ENCODE peak calls at places on chromosomes 13 and 19, in five cellular contexts. T, B, P, H and E are unnamed samples.

GRCh38 chr13:28636677-28637317 is 22.1 kb upstream of the POMP start:
- DNase-seq in P (peak; percentile 77), B (peak; percentile 52), T (peak; percentile 65), H (peak; percentile 65), E (peak; percentile 69)

GRCh38 chr19:28882818-28883217 is 330.1 kb downstream of the UQCRFS1 start:
- DNase-seq in P (peak; percentile 9), H (no peak), T (no peak), B (no peak), E (no peak)

GRCh38 chr13:93079294-93079693 is 147.3 kb upstream of the GPC6 start:
- DNase-seq in P (no peak), T (no peak), B (no peak), H (no peak), E (no peak)

GRCh38 chr13:36850790-36851438 is 31.9 kb downstream of the RFXAP start:
- DNase-seq in H (peak; percentile 19), B (no peak), P (peak; percentile 41), T (no peak), E (no peak)

GRCh38 chr13:45007225-45007624 is 17.9 kb downstream of the GPALPP1 start:
- DNase-seq in B (no peak), T (no peak), H (no peak), P (no peak), E (no peak)

GRCh38 chr13:74573654-74574053 is 439.4 kb upstream of the KLF12 start:
- DNase-seq in H (no peak), T (no peak), B (no peak), P (peak; percentile 28), E (no peak)

GRCh38 chr19:53130506-53130905 is 2.2 kb downstream of the ZNF415 start:
- DNase-seq in P (peak; percentile 49), B (no peak), T (no peak), H (no peak), E (no peak)

GRCh38 chr13:77980592-77980991 is 62.0 kb upstream of the EDNRB start:
- DNase-seq in T (no peak), B (no peak), P (peak; percentile 4), H (no peak), E (no peak)

GRCh38 chr13:99435116-99435515 is 66.2 kb upstream of the TM9SF2 start:
- DNase-seq in H (no peak), P (no peak), T (no peak), B (no peak), E (no peak)

GRCh38 chr13:44108345-44108858 is 228.7 kb downstream of the LACC1 start:
- DNase-seq in H (peak; percentile 84), T (no peak), P (no peak), B (no peak), E (peak; percentile 99)

GRCh38 chr13:44044544-44045178 is 165.0 kb downstream of the LACC1 start:
- DNase-seq in H (no peak), T (no peak), B (no peak), P (no peak), E (no peak)

GRCh38 chr19:17784201-17785008 is 10.5 kb upstream of the B3GNT3 start:
- DNase-seq in B (no peak), T (peak; percentile 72), H (peak; percentile 76), P (peak; percentile 59), E (peak; percentile 77)

GRCh38 chr19:35205733-35206323 is 22.7 kb downstream of the FAM187B start:
- DNase-seq in H (no peak), P (no peak), T (no peak), B (no peak), E (no peak)

GRCh38 chr19:30288957-30289735 is 83.0 kb upstream of the ZNF536 start:
- DNase-seq in H (no peak), T (no peak), P (no peak), B (no peak), E (no peak)

GRCh38 chr19:48611872-48612271 is 3.0 kb downstream of the FAM83E start:
- DNase-seq in H (no peak), B (no peak), P (no peak), T (no peak), E (no peak)

GRCh38 chr19:19098084-19098702 is 34.4 kb downstream of the SLC25A42 start:
- DNase-seq in B (peak; percentile 49), P (no peak), H (no peak), T (no peak), E (peak; percentile 76)
- H3K4me1 ChIP-seq in B (peaks cover 94% of the 10 kb centered on the region), P (no peaks in the 10 kb centered on the region), H (no peaks in the 10 kb centered on the region), T (no peaks in the 10 kb centered on the region), E (no peaks in the 10 kb centered on the region)

GRCh38 chr19:11164879-11165406 is 9.4 kb upstream of the SPC24 start:
- DNase-seq in B (no peak), T (no peak), P (no peak), H (peak; percentile 70), E (no peak)

GRCh38 chr19:11165486-11166030 is 10.0 kb upstream of the SPC24 start:
- DNase-seq in T (no peak), P (no peak), B (no peak), H (no peak), E (no peak)

GRCh38 chr19:11168568-11168967 is 13.0 kb upstream of the SPC24 start:
- DNase-seq in B (peak; percentile 19), T (no peak), P (no peak), H (no peak), E (no peak)

GRCh38 chr19:11164278-11164677 is 8.7 kb upstream of the SPC24 start:
- DNase-seq in T (no peak), P (no peak), B (no peak), H (no peak), E (no peak)

DNA sequence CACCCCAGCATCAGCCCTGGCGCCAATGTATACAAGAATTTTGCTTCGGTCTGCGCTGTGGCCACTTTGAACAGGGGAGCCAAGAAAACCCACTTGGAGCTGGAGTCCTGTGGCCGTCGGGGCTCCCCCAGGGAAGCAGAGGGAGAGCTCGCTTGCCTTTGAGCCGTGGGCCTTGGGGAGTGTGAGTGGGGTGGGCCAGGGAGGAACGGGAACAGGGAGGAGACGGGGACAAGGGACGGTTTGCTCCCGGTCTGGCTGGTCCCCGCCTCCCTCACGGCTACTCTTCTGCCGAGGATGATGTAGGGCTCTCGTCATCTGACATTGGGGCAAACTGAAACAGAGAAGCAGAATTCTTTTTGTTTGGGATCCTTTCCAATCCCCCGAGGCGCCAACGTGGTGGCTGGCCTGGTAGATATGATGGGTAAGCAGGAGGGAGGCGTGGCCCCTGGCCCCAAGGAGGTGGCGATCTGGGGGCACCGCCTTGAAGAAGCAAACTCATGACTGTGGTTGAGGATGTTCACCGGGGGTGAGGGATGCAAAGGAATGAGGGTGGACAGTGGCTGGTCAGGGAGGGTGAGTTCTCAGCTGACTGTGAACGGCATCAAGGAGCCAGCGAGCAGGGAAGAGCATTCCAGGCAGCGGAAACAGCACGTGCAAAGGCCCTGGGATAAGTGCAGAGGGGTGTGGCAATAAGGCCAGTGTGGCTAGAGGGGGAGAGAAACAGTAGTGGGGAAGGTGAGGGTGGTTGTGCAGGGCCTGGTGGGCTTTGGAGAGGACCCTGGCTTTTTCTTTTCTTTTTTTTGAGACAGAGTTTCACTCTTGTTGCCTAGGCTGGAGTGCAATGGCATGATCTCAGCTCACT is 10.9 kb upstream of the SPC24 start:
- DNase-seq in P (no peak), B (no peak), T (no peak), H (no peak), E (no peak)
- H3K27ac ChIP-seq in P (no peak overlapping the region), B (no peak overlapping the region), T (peak overlapping the region; percentile 64), H (peak overlapping the region; percentile 92), E (no peak overlapping the region)

DNA sequence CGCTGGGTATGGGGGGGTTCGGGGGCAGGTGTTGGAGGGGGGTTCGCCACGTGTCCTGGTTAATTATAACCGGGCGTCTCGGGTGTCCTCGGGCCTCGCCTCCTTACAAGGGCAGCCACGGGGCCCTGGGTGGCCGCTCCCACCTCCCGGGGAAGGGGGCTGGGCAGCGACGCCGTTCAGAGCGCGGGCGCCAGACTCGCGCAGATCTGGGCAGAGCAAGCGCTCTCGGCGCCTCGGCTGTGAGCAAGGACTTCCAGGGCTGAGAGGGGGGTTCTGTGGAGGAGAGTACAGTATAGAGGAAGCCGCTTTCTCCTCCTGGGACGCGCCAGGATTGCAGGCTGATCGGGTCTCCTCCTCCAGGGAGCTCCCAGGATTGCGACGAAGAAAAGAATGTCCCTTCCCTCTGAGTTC is 1.0 kb upstream of the CKM start:
- DNase-seq in B (no peak), H (peak; percentile 14), T (no peak), P (peak; percentile 56), E (no peak)
- H3K4me3 ChIP-seq in B (no peak overlapping the region), H (no peak overlapping the region), T (no peak overlapping the region), P (peak overlapping the region; percentile 43), E (no peak overlapping the region)

DNA sequence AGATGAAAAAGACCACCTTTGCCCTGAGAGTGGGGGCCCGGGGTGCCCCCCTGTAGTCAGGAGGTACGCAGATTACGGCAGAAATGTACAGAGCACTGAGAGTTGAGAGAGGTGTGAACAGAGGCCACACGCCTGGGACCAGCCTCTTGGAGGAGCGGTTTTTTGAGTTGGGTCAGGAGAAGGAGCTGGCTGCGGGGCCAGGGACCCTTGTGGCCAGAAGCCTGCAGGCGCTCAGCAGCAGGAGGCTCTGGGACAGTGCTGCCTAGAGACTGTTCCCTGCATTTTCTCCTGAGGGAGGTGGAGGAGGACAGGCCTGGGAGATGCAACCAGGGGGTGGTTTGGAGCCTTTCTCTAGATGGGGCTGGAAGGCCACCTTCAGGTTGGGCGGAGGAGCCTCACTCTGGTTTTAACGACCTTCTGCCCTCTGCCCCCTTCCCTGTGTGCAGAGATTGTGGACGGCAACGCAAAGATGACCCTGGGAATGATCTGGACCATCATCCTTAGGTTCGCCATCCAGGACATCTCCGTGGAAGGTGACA is 39.7 kb downstream of the CAPN12 start:
- DNase-seq in B (no peak), H (no peak), P (no peak), T (no peak), E (no peak)
- H3K4me1 ChIP-seq in B (no peaks in the 10 kb centered on the region), H (peaks cover 7% of the 10 kb centered on the region), P (no peaks in the 10 kb centered on the region), T (peaks cover 11% of the 10 kb centered on the region), E (peaks cover 8% of the 10 kb centered on the region)

GRCh38 chr19:49850487-49851342 is at the start of gene PTOV1:
- DNase-seq in T (peak; percentile 90), H (peak; percentile 94), P (peak; percentile 96), B (peak; percentile 84), E (peak; percentile 93)

GRCh38 chr19:49848938-49849337 is 2.0 kb upstream of the PTOV1 start:
- DNase-seq in H (no peak), B (no peak), P (no peak), T (no peak), E (no peak)

GRCh38 chr19:49849433-49850220 is 1.3 kb upstream of the PTOV1 start:
- DNase-seq in T (no peak), B (no peak), H (no peak), P (no peak), E (no peak)

GRCh38 chr19:49851456-49852259 is 699 bp downstream of the PTOV1 start:
- DNase-seq in H (no peak), B (no peak), T (peak; percentile 45), P (peak; percentile 88), E (peak; percentile 24)

DNA sequence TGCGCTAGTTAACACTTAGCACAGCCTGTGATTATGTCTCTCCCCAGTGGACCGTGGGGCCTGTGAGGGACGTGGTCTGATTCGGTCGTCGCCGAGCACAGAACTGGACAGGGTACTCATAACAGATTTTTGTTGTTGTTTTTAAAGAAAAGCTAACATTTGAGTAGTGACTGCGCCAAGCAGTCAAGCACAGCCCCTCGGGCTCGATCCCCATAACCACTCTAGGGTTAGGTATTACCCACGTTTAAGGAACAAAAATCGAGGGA is 805 bp upstream of the PTOV1 start:
- DNase-seq in B (no peak), H (no peak), P (no peak), T (no peak), E (no peak)
- H3K27ac ChIP-seq in B (peak overlapping the region; percentile 91), H (peak overlapping the region; percentile 100), P (no peak overlapping the region), T (peak overlapping the region; percentile 95), E (no peak overlapping the region)